ENCODE peak calls at places on chromosomes 4 and X, in ten cellular contexts. R, E, B, M, V, K, H, X, L and N are unnamed samples.

GRCh38 chr4:38716271-38716670 is 52.3 kb downstream of the KLF3 start:
- DNase-seq in R (no peak), E (no peak), B (no peak), M (no peak), V (peak; percentile 31), K (no peak), H (no peak), X (no peak), L (no peak), N (no peak)

GRCh38 chrX:100995469-100995868 is 26.0 kb downstream of the ARL13A start:
- DNase-seq in R (peak; percentile 91), E (peak; percentile 74), B (peak; percentile 92), M (no peak), V (peak; percentile 38), K (peak; percentile 42), H (peak; percentile 93), X (no peak), L (peak; percentile 80), N (no peak)

GRCh38 chrX:39627257-39627656 is 470.5 kb downstream of the BCOR start:
- DNase-seq in R (no peak), E (no peak), B (no peak), M (no peak), V (no peak), K (no peak), H (no peak), X (no peak), L (no peak), N (no peak)

GRCh38 chrX:118756111-118756510 is 28.7 kb downstream of the IL13RA1 start:
- DNase-seq in R (peak; percentile 24), E (no peak), B (peak; percentile 19), M (no peak), V (no peak), K (peak; percentile 66), H (no peak), X (no peak), L (no peak), N (no peak)

GRCh38 chrX:135973548-135974278 is at the start of gene MMGT1:
- DNase-seq in R (peak; percentile 78), E (peak; percentile 77), B (peak; percentile 79), M (peak; percentile 87), V (peak; percentile 87), K (peak; percentile 88), H (peak; percentile 77), X (peak; percentile 68), L (peak; percentile 88), N (peak; percentile 55)

GRCh38 chrX:11665144-11666040 is at the start of gene ARHGAP6:
- DNase-seq in R (peak; percentile 55), E (no peak), B (peak; percentile 73), M (peak; percentile 5), V (no peak), K (no peak), H (peak; percentile 20), X (no peak), L (peak; percentile 46), N (no peak)

GRCh38 chr4:32393806-32394205 is 1673.6 kb downstream of the PCDH7 start:
- DNase-seq in R (no peak), E (no peak), B (no peak), M (no peak), V (no peak), K (no peak), H (no peak), X (no peak), L (no peak), N (no peak)

GRCh38 chr4:99679204-99679603 is 21.6 kb upstream of the C4orf54 start:
- DNase-seq in R (no peak), E (no peak), B (no peak), M (no peak), V (peak; percentile 60), K (no peak), H (no peak), X (no peak), L (no peak), N (no peak)

GRCh38 chr4:159272341-159273125 is 169.7 kb downstream of the RAPGEF2 start:
- DNase-seq in R (peak; percentile 46), E (no peak), B (no peak), M (no peak), V (no peak), K (no peak), H (peak; percentile 55), X (no peak), L (no peak), N (no peak)

GRCh38 chr4:141480950-141481349 is 155.4 kb upstream of the IL15 start:
- DNase-seq in R (no peak), E (no peak), B (no peak), M (no peak), V (no peak), K (no peak), H (no peak), X (no peak), L (peak; percentile 9), N (no peak)

DNA sequence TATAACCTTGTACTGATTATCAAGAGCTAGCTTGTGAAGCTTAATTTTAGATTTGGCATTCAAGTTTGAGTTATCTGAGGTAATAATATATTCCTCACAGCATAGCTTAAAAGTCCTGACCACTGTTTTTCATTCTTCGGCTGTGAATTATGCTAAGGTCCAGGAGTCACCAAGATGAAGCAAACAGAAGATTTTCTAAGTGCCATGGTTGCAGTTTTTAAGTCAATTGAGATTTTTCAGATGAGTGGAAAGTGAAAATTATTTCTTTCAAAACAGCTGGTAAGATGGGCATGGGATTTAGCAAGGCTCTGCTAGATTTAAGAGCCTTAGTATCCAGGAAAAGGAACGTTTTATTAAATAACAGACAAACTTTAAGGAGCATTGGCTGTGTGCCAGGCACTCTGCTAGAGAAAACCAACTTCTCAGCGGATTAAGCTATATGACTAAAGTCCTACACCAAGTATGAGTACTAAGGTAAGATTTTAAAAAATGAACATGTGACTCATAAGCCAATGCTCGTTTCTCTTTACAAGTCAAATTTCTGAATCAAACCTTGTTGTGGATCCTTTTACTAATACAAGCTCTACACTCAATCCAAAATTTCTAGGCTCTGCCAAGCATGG is 149.9 kb upstream of the IL15 start:
- DNase-seq in R (peak; percentile 86), E (no peak), B (peak; percentile 76), M (no peak), V (peak; percentile 18), K (no peak), H (peak; percentile 90), X (no peak), L (peak; percentile 75), N (no peak)
- H3K4me3 ChIP-seq in R (no peak overlapping the region), E (no peak overlapping the region), B (no peak overlapping the region), M (no peak overlapping the region), V (no peak overlapping the region), K (no peak overlapping the region), H (no peak overlapping the region), X (no peak overlapping the region), L (no peak overlapping the region), N (no peak overlapping the region)

DNA sequence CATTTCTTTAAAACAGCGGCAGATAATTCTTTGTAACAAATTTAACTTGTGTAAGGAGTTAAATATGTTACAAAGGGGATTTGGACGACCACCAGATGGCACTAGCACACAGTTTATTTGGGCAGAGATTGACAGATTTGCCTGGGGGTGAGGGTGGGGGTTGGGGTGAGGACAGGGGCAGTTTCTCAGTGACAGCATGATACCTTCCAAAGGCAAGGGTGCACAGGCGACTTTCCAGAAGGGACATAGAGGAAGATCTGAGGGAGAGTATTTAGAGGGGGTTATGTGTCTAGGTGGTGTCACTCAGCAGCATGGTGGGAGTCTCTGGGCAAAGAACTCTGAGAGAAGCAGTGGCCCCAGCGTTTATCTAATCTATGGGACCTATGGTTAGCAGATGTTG is 9.6 kb upstream of the TMA16 start:
- DNase-seq in R (peak; percentile 34), E (no peak), B (peak; percentile 52), M (peak; percentile 71), V (peak; percentile 83), K (peak; percentile 67), H (peak; percentile 51), X (no peak), L (peak; percentile 49), N (no peak)
- TF ChIP-seq CTCF in R (peak; percentile 59), E (peak; percentile 69), B (peak; percentile 48), M (no peak), V (peak; percentile 85), K (peak; percentile 36), H (peak; percentile 65), X (peak; percentile 36), L (peak; percentile 54), N (peak; percentile 42)

DNA sequence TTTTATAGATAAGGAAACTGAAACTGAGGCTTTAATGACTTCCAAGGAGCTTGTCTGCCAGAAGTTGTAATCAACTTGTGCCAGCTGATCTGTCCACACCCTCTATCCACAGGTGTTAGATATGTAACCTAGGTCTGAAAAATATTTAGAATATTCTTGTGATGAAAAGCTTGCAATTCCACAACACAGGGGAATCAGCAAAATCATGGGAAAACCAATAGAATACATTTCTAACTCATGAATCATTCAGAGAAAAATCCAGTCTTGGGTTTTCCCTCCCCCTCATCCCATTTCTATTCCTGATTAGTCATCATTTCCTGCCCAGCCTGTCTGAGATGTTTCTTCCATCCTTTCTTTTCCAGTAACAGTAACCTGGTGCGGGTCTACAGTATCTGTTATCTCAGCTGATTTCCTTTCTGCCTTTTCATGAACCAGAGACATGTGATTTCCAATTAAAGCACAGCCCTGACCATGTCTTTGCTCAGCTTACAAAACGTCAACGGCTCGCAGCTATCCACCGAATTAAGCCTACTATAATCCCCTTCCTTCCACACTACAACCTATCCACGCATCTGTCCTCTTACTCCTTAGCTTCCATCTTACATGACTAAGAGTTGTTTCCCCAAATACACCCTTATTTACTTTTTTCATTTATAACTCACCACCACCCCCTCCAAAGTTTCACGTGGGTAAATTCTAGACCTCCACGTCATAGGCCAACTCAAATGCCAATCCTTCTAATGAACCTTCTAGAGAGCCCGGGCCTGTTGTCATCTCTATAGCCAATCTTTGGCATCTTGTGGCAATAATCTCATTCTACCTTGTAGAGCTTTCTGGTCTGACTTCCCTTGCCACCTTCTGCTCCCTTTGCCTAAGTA is 951 bp upstream of the NOCT start:
- DNase-seq in R (peak; percentile 96), E (peak; percentile 95), B (peak; percentile 93), M (peak; percentile 52), V (peak; percentile 84), K (peak; percentile 39), H (peak; percentile 94), X (no peak), L (peak; percentile 94), N (no peak)
- H3K4me3 ChIP-seq in R (peak overlapping the region; percentile 56), E (peak overlapping the region; percentile 73), B (peak overlapping the region; percentile 89), M (no peak overlapping the region), V (peak overlapping the region; percentile 81), K (peak overlapping the region; percentile 93), H (peak overlapping the region; percentile 85), X (peak overlapping the region; percentile 71), L (peak overlapping the region; percentile 79), N (peak overlapping the region; percentile 86)

DNA sequence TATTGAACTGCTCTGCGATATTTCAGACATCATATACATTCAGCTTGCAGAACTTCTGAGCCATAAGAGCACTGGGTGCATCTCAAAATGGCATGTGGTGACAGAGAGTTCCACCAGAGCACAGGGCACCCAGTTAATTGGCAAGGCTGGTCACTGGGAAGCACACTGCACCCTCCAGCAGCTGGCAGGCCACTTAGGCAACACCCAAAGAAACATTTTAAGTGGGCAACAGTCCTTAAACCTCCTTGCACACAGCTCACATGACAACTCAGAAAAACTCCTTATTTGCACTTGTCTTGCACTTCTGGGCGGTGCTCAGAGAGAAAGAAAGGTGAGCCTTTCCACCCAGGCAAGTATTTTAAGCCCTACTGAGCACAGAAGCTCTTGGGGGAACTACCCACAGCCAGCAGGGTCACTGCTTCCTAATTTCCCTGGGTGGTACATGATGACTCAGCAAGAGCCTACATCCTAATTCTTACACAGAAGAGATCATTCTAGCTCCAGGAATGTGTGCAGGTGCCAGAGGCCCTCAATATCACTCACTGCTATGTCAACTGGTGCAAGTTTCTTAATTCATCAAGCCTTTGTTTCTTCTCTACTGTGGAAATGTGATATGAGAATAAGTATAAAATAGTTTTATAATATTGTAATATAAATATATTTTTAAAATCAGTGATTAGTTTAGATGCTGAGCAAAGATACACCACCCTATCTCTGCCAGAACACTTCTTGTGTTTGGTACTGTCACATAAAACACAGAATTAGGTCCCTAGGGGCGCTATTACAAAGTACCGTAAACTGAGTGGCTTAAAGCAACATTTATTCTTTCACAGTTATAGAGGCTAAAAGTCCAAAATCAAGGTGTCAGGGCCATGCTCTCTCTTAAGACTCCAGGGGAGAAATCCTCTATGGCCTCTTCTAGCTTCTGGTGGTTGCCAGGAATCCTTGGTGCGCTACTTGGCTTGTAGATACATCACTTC is 155.1 kb upstream of the PPARGC1A start:
- DNase-seq in R (peak; percentile 13), E (no peak), B (no peak), M (no peak), V (no peak), K (no peak), H (no peak), X (no peak), L (no peak), N (no peak)
- TF ChIP-seq CTCF in R (no peak), E (no peak), B (no peak), M (no peak), V (no peak), K (no peak), H (no peak), X (no peak), L (no peak), N (no peak)